ENCODE peak calls at places on chromosomes 16 and 17, in eight cellular contexts. U, C, V, N, O, I, K and Y are unnamed samples.

GRCh38 chr16:4386951-4387565 is 15.4 kb downstream of the VASN start:
- DNase-seq in K (no peak), C (peak; percentile 70), I (no peak), O (no peak), N (no peak), V (no peak), U (no peak), Y (no peak)

GRCh38 chr16:50724237-50724747 is 17.6 kb upstream of the CYLD start:
- DNase-seq in O (no peak), I (no peak), U (no peak), K (no peak), N (no peak), C (peak; percentile 36), V (no peak), Y (no peak)

GRCh38 chr17:51000835-51001638 is 119.6 kb downstream of the SPAG9 start:
- DNase-seq in C (peak; percentile 78), I (peak; percentile 51), K (no peak), V (no peak), U (no peak), O (peak; percentile 20), N (peak; percentile 63), Y (no peak)

GRCh38 chr16:2914233-2914632 is 2.5 kb downstream of the FLYWCH1 start:
- DNase-seq in N (no peak), K (no peak), C (no peak), O (no peak), U (peak; percentile 17), I (no peak), V (no peak), Y (no peak)

GRCh38 chr17:80029235-80029974 is 6.3 kb downstream of the TBC1D16 start:
- DNase-seq in V (peak; percentile 95), N (no peak), I (no peak), C (peak; percentile 98), K (peak; percentile 88), O (no peak), U (peak; percentile 91), Y (no peak)

GRCh38 chr16:1539720-1540555 is 6.5 kb downstream of the TMEM204 start:
- DNase-seq in K (no peak), V (no peak), I (peak; percentile 17), O (no peak), U (peak; percentile 21), N (no peak), C (no peak), Y (no peak)

GRCh38 chr17:35188111-35188510 is 6.1 kb downstream of the SLC35G3 start:
- DNase-seq in V (no peak), I (no peak), K (no peak), O (no peak), N (no peak), U (no peak), C (no peak), Y (no peak)

GRCh38 chr16:35208001-35208935 is 1748.9 kb downstream of the TP53TG3F start:
- DNase-seq in O (no peak), U (no peak), K (no peak), V (peak; percentile 68), C (no peak), N (peak; percentile 57), I (no peak), Y (no peak)

GRCh38 chr17:35010093-35010492 is 29.8 kb downstream of the LIG3 start:
- DNase-seq in N (no peak), I (no peak), V (no peak), C (peak; percentile 6), K (no peak), O (no peak), U (no peak), Y (no peak)

GRCh38 chr17:56489980-56490379 is 103.5 kb upstream of the NOG start:
- DNase-seq in I (no peak), C (no peak), U (no peak), N (no peak), V (peak; percentile 2), O (no peak), K (no peak), Y (no peak)

GRCh38 chr16:31331141-31331764 is 23.7 kb upstream of the ITGAX start:
- DNase-seq in V (peak; percentile 64), N (no peak), O (no peak), C (no peak), U (no peak), I (no peak), K (no peak), Y (no peak)

GRCh38 chr16:71927383-71927782 is 32.1 kb downstream of the IST1 start:
- DNase-seq in O (peak; percentile 42), V (no peak), K (peak; percentile 51), N (no peak), C (peak; percentile 90), U (peak; percentile 71), I (no peak), Y (no peak)

GRCh38 chr16:67936124-67936875 is at the start of gene PSMB10:
- DNase-seq in O (peak; percentile 30), I (peak; percentile 49), U (peak; percentile 68), C (peak; percentile 68), N (peak; percentile 74), K (peak; percentile 60), V (no peak), Y (no peak)

DNA sequence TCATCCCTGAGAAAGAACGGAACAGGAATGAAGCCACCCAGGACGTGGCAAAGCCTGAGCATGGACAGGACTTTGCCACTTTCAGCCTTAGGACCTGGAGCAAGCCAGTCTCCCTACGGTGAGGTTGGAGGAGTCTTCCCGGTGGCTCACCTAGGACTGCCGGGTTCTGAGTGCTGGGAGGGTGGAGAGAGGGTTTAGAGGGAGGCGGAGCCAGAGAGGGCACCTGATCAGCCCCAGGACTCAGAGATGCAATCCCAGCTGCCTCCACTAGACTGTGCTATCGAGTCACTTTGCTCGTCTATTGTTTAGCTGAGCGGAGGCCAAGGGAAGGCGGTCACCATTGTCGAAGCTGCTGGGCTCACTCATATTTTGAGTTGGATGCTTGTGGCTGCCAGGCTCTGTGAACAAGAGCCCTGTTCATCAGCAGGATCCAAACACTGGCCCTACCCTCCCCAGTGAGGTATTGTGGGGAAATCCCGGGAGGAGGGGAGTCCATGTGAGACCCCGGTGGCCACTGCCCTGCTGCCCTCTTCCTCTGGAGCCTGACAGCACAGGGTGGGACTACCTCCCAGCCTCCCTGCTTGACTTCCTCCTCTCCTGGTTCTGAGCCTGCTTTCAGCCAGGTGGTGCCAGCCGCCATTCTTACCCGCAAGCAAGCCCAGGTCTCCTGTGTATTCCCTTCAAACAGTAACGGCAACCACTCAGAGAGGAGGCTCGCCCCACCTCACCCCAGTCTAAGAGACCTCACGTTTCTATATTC is 7.0 kb downstream of the KRT14 start:
- DNase-seq in K (peak; percentile 67), O (peak; percentile 92), I (peak; percentile 91), C (peak; percentile 74), V (no peak), N (peak; percentile 90), U (peak; percentile 65), Y (peak; percentile 90)
- TF ChIP-seq CTCF in K (no peak), O (peak; percentile 97), I (peak; percentile 65), C (peak; percentile 93), V (peak; percentile 68), N (peak; percentile 62), U (peak; percentile 84), Y (peak; percentile 75)

DNA sequence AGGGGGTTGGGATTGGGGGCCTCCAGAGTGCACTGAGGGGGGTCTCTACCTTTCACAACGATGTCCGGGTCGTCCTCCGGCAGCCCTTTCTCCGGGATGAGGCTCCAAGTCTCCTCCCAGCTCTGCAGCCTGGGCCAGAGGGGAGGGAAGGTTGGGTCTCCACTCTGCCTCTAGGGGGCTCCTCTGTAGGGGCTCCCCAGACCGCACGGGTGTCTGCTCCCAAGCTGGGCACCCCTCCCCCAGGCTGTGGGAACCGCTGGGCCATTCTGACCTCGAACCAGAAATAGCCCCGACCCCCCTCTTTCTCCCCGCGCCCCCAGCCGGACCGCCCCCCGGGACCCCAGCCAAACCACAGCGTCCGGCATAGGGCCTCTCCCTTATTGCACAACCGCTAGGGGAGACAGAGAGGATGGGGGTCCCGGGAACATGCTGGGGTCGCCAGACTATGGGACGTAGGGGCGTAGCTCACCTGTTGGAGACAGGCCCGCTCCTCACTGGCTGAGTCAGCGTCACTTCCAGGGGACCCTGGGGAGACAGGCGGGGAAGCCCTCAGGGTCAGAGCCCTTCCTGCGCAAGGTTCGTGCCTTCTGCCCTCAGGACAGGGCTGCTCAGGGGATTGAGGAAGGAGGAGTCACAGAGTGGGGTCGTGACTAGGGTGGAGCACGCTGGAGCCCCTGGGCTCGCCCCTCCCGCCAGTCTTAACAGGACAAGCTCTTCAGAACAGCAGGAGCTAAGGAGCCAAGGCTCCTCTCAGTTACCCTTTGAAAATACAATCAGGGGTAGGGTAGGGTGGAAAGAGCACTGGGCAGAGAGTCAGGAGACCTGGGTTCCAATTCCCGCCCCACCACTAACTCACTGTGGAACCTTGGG is 2.7 kb downstream of the PLEKHH3 start:
- DNase-seq in O (peak; percentile 19), K (peak; percentile 84), I (peak; percentile 86), U (peak; percentile 87), C (peak; percentile 66), V (no peak), N (peak; percentile 81), Y (no peak)
- TF ChIP-seq CTCF in O (peak; percentile 29), K (peak; percentile 39), I (peak; percentile 57), U (peak; percentile 47), C (peak; percentile 52), V (peak; percentile 58), N (peak; percentile 52), Y (peak; percentile 54)

GRCh38 chr17:18219016-18219415 is 6.4 kb upstream of the LLGL1 start:
- DNase-seq in C (peak; percentile 70), U (no peak), V (no peak), N (no peak), O (no peak), K (peak; percentile 57), I (no peak), Y (no peak)

GRCh38 chr17:18213666-18214270 is 11.7 kb upstream of the LLGL1 start:
- DNase-seq in V (no peak), C (no peak), U (no peak), O (no peak), N (no peak), K (no peak), I (no peak), Y (no peak)

GRCh38 chr17:18217412-18218015 is 7.9 kb upstream of the LLGL1 start:
- DNase-seq in U (peak; percentile 79), I (peak; percentile 85), V (no peak), C (peak; percentile 62), N (peak; percentile 86), K (peak; percentile 83), O (peak; percentile 58), Y (peak; percentile 91)
- TF ChIP-seq CTCF in U (peak; percentile 88), I (peak; percentile 98), V (peak; percentile 86), C (peak; percentile 97), N (peak; percentile 91), K (peak; percentile 76), O (peak; percentile 81), Y (peak; percentile 87)

GRCh38 chr16:47983999-47984580 is 171.7 kb downstream of the ABCC12 start:
- DNase-seq in I (no peak), O (no peak), K (no peak), C (peak; percentile 31), V (peak; percentile 83), N (no peak), U (no peak), Y (no peak)

GRCh38 chr16:47987136-47987535 is 168.7 kb downstream of the ABCC12 start:
- DNase-seq in C (no peak), N (no peak), O (no peak), K (no peak), U (no peak), V (peak; percentile 57), I (no peak), Y (no peak)

GRCh38 chr16:47990676-47991075 is 165.1 kb downstream of the ABCC12 start:
- DNase-seq in K (no peak), N (no peak), I (no peak), V (peak; percentile 12), U (no peak), C (no peak), O (no peak), Y (no peak)

GRCh38 chr16:47984669-47985068 is 171.1 kb downstream of the ABCC12 start:
- DNase-seq in I (no peak), V (peak; percentile 4), O (no peak), C (no peak), U (no peak), N (no peak), K (no peak), Y (no peak)

GRCh38 chr16:47986031-47986430 is 169.8 kb downstream of the ABCC12 start:
- DNase-seq in C (no peak), V (peak; percentile 64), O (no peak), I (no peak), N (no peak), U (no peak), K (no peak), Y (no peak)
- TF ChIP-seq CTCF in C (no peak), V (no peak), O (no peak), I (no peak), N (no peak), U (no peak), K (no peak), Y (no peak)